ENCODE peak calls at places on chromosomes 2 and 18, in eight cellular contexts. V, G, C, F, Q, P, A and T are unnamed samples.

GRCh38 chr2:27942612-27943011 is 52.1 kb downstream of the BABAM2 start:
- DNase-seq in V (no peak), G (no peak), Q (no peak), F (no peak), C (no peak), P (no peak), A (no peak), T (no peak)

GRCh38 chr2:176079851-176080539 is 3.8 kb downstream of the EVX2 start:
- DNase-seq in C (peak; percentile 82), Q (no peak), F (peak; percentile 93), A (peak; percentile 63), G (no peak), V (no peak), P (no peak), T (no peak)

GRCh38 chr18:51196811-51197660 is 445 bp downstream of the MEX3C start:
- DNase-seq in G (peak; percentile 71), V (no peak), Q (peak; percentile 47), C (no peak), P (no peak), F (peak; percentile 81), A (peak; percentile 82), T (peak; percentile 26)

GRCh38 chr2:223247136-223247535 is 195.1 kb downstream of the KCNE4 start:
- DNase-seq in Q (no peak), V (no peak), F (peak; percentile 58), C (no peak), A (no peak), G (no peak), P (no peak), T (no peak)

GRCh38 chr2:23480991-23481797 is 96.2 kb downstream of the KLHL29 start:
- DNase-seq in Q (no peak), C (peak; percentile 67), A (peak; percentile 46), F (peak; percentile 87), V (no peak), P (no peak), G (no peak), T (no peak)

GRCh38 chr18:59140287-59140885 is 702 bp downstream of the SEC11C start:
- DNase-seq in V (no peak), Q (no peak), F (peak; percentile 86), P (peak; percentile 3), G (no peak), A (no peak), C (peak; percentile 34), T (no peak)

GRCh38 chr2:239676716-239677454 is 276.1 kb upstream of the HDAC4 start:
- DNase-seq in V (no peak), Q (no peak), P (no peak), A (no peak), F (no peak), G (no peak), C (no peak), T (no peak)

GRCh38 chr2:193502363-193503035 is 1307.8 kb upstream of the TMEFF2 start:
- DNase-seq in V (no peak), A (no peak), C (no peak), G (no peak), F (no peak), Q (no peak), P (no peak), T (no peak)

GRCh38 chr2:50691518-50691917 is 340.4 kb downstream of the NRXN1 start:
- DNase-seq in A (no peak), Q (no peak), V (peak; percentile 11), F (no peak), G (no peak), C (no peak), P (no peak), T (no peak)

GRCh38 chr18:34697891-34698290 is 12.2 kb upstream of the DTNA start:
- DNase-seq in V (no peak), A (no peak), Q (no peak), F (peak; percentile 53), C (no peak), G (no peak), P (no peak), T (no peak)

GRCh38 chr2:201467666-201468065 is 16.1 kb downstream of the STRADB start:
- DNase-seq in G (no peak), C (no peak), A (no peak), F (peak; percentile 0), Q (no peak), V (no peak), P (no peak), T (no peak)

GRCh38 chr18:9101730-9102390 is 639 bp upstream of the NDUFV2 start:
- DNase-seq in V (no peak), G (no peak), C (peak; percentile 29), A (no peak), Q (no peak), P (no peak), F (peak; percentile 77), T (peak; percentile 25)

GRCh38 chr2:224513991-224514390 is 71.2 kb downstream of the CUL3 start:
- DNase-seq in V (no peak), A (no peak), F (no peak), Q (no peak), G (no peak), C (no peak), P (no peak), T (no peak)

GRCh38 chr2:946073-947005 is 4.3 kb upstream of the SNTG2 start:
- DNase-seq in V (no peak), P (no peak), A (no peak), C (no peak), F (no peak), G (no peak), Q (no peak), T (no peak)

GRCh38 chr2:136112317-136112891 is 5.5 kb downstream of the CXCR4 start:
- DNase-seq in Q (no peak), C (no peak), V (no peak), F (no peak), P (no peak), A (no peak), G (no peak), T (no peak)

GRCh38 chr2:33115728-33116127 is 169.0 kb downstream of the LTBP1 start:
- DNase-seq in F (no peak), V (no peak), C (no peak), Q (no peak), P (no peak), A (no peak), G (no peak), T (no peak)

GRCh38 chr18:54279477-54280205 is 10.3 kb downstream of the POLI start:
- DNase-seq in G (no peak), C (no peak), P (no peak), A (no peak), V (no peak), F (no peak), Q (no peak), T (no peak)

GRCh38 chr2:86223682-86224560 is 24.7 kb downstream of the MRPL35 start:
- DNase-seq in G (no peak), C (no peak), A (no peak), Q (no peak), V (no peak), P (no peak), F (no peak), T (no peak)

GRCh38 chr2:231037202-231037730 is at the start of gene C2orf72:
- DNase-seq in G (no peak), V (no peak), Q (no peak), P (no peak), C (peak; percentile 47), A (no peak), F (peak; percentile 59), T (peak; percentile 36)

GRCh38 chr2:69022548-69022947 is 9.6 kb downstream of the ANTXR1 start:
- DNase-seq in P (no peak), V (no peak), C (no peak), F (no peak), A (no peak), G (no peak), Q (no peak), T (no peak)

GRCh38 chr18:37179384-37179783 is 350.5 kb downstream of the KIAA1328 start:
- DNase-seq in F (peak; percentile 93), A (no peak), V (no peak), P (no peak), Q (no peak), G (no peak), C (no peak), T (no peak)

GRCh38 chr2:224884188-224884587 is 158.1 kb downstream of the DOCK10 start:
- DNase-seq in Q (no peak), G (no peak), P (no peak), V (no peak), A (no peak), C (no peak), F (no peak), T (no peak)

GRCh38 chr2:17644997-17645715 is 104.7 kb downstream of the VSNL1 start:
- DNase-seq in Q (no peak), F (no peak), G (no peak), V (no peak), A (no peak), P (no peak), C (no peak), T (no peak)

GRCh38 chr2:69177063-69177771 is 164.2 kb downstream of the ANTXR1 start:
- DNase-seq in Q (peak; percentile 75), G (peak; percentile 58), F (no peak), A (peak; percentile 69), V (no peak), C (no peak), P (no peak), T (no peak)

GRCh38 chr2:229572434-229573338 is 141.7 kb downstream of the DNER start:
- DNase-seq in A (no peak), F (no peak), C (no peak), Q (no peak), G (no peak), V (no peak), P (no peak), T (no peak)

GRCh38 chr2:230798769-230799399 is 65.9 kb upstream of the ITM2C start:
- DNase-seq in V (no peak), Q (no peak), A (no peak), C (peak; percentile 22), F (peak; percentile 30), G (no peak), P (no peak), T (no peak)

GRCh38 chr2:54429055-54429454 is 27.1 kb upstream of the SPTBN1 start:
- DNase-seq in Q (no peak), G (no peak), A (no peak), C (no peak), P (no peak), V (no peak), F (no peak), T (no peak)